ENCODE peak calls at places on chromosomes 4 and X, in five cellular contexts. E is progenitor cell of endocrine pancreas, L is H1, R is aorta, I is tibial artery. X is an unnamed sample.

GRCh38 chr4:110442309-110442708 is 33.6 kb upstream of the ENPEP start:
- DNase-seq in L (no peak), I (no peak), R (no peak), E (no peak), X (no peak)

GRCh38 chrX:51891821-51892551 is 1.4 kb upstream of the MAGED1 start:
- DNase-seq in L (no peak), R (no peak), I (peak; percentile 67), E (no peak), X (no peak)

GRCh38 chrX:31547416-31547815 is 475.6 kb upstream of the FTHL17 start:
- DNase-seq in E (no peak), L (no peak), I (no peak), R (no peak), X (no peak)

GRCh38 chr4:1393866-1394265 is 12.4 kb downstream of the NKX1-1 start:
- DNase-seq in R (peak; percentile 20), I (no peak), L (no peak), E (no peak), X (peak; percentile 43)

GRCh38 chr4:121685257-121685656 is 11.5 kb downstream of the ANXA5 start:
- DNase-seq in L (no peak), E (no peak), I (no peak), R (no peak), X (no peak)

GRCh38 chr4:59518005-59518823 is 1681.9 kb upstream of the ADGRL3 start:
- DNase-seq in R (no peak), E (no peak), I (no peak), L (no peak), X (peak; percentile 65)

GRCh38 chr4:6574747-6575502 is at the start of gene MAN2B2:
- DNase-seq in R (peak; percentile 92), I (peak; percentile 94), E (peak; percentile 88), L (peak; percentile 95), X (peak; percentile 96)

GRCh38 chr4:2888826-2889225 is 45.2 kb downstream of the ADD1 start:
- DNase-seq in L (no peak), I (no peak), R (no peak), E (no peak), X (no peak)

GRCh38 chrX:110178179-110178865 is 139.6 kb downstream of the AMMECR1 start:
- DNase-seq in L (no peak), E (no peak), I (no peak), R (no peak), X (peak; percentile 51)

GRCh38 chrX:151752847-151753246 is 18.3 kb downstream of the CNGA2 start:
- DNase-seq in R (no peak), E (no peak), I (no peak), L (no peak), X (peak; percentile 9)

GRCh38 chrX:149152941-149153340 is 352.2 kb downstream of the IDS start:
- DNase-seq in R (no peak), I (no peak), E (no peak), L (no peak), X (no peak)

GRCh38 chrX:74545880-74546279 is 68.5 kb downstream of the RLIM start:
- DNase-seq in L (no peak), R (no peak), I (no peak), E (no peak), X (no peak)

GRCh38 chr4:57195622-57196021 is 85.4 kb upstream of the IGFBP7 start:
- DNase-seq in L (no peak), E (no peak), I (no peak), R (no peak), X (no peak)

GRCh38 chr4:687048-687974 is 1.6 kb downstream of the SLC49A3 start:
- DNase-seq in R (peak; percentile 95), E (no peak), I (peak; percentile 92), L (no peak), X (peak; percentile 96)

GRCh38 chr4:185203380-185204237 is at the start of gene CFAP97:
- DNase-seq in L (peak; percentile 68), E (peak; percentile 47), R (peak; percentile 95), I (peak; percentile 96), X (peak; percentile 97)

GRCh38 chr4:37389967-37390580 is 145.5 kb downstream of the NWD2 start:
- DNase-seq in L (no peak), E (no peak), I (no peak), R (no peak), X (no peak)

GRCh38 chr4:8270912-8271815 is 1.6 kb downstream of the HTRA3 start:
- DNase-seq in I (no peak), E (no peak), R (no peak), L (no peak), X (no peak)

GRCh38 chr4:113758361-113758760 is 3.2 kb downstream of the CAMK2D start:
- DNase-seq in R (no peak), E (no peak), L (no peak), I (no peak), X (no peak)

GRCh38 chr4:148116971-148117370 is 325.2 kb downstream of the NR3C2 start:
- DNase-seq in I (no peak), E (no peak), L (no peak), R (no peak), X (no peak)

GRCh38 chr4:135184715-135185114 is 983.1 kb upstream of the PABPC4L start:
- DNase-seq in L (peak; percentile 46), R (no peak), E (no peak), I (no peak), X (no peak)

GRCh38 chr4:130077275-130077674 is 981.3 kb downstream of the C4orf33 start:
- DNase-seq in E (no peak), R (no peak), L (no peak), I (no peak), X (no peak)

GRCh38 chrX:40248822-40249221 is 151.1 kb upstream of the BCOR start:
- DNase-seq in R (no peak), I (no peak), L (no peak), E (no peak), X (no peak)